ENCODE peak calls at places on chromosomes 16 and 17, in nine cellular contexts. Y is OCI-LY7, G is tibial nerve, T is endodermal cell, D is body of pancreas, K is neural progenitor cell, C is BJ, N is thoracic aorta, F is astrocyte of the cerebellum. U is an unnamed sample.
A peak's percentile ranks its signal among the peaks of the same experiment; 100 is the strongest.

GRCh38 chr16:56914896-56915295 is 17.0 kb upstream of the HERPUD1 start:
- DNase-seq in Y (no peak), G (no peak), T (no peak), D (no peak), K (no peak), C (no peak), N (no peak), F (no peak), U (no peak)

GRCh38 chr16:89308391-89309333 is 91.2 kb downstream of the ZNF778 start:
- DNase-seq in Y (peak; percentile 31), G (no peak), T (peak; percentile 92), D (no peak), K (peak; percentile 56), C (no peak), N (no peak), F (no peak), U (no peak)

GRCh38 chr16:53100889-53101288 is 46.1 kb downstream of the CHD9 start:
- DNase-seq in Y (no peak), G (no peak), T (no peak), D (no peak), K (no peak), C (no peak), N (no peak), F (no peak), U (no peak)

GRCh38 chr17:75721463-75722011 is 278 bp downstream of the ITGB4 start:
- DNase-seq in Y (no peak), G (no peak), T (no peak), D (peak; percentile 27), K (no peak), C (no peak), N (no peak), F (no peak), U (no peak)

GRCh38 chr17:59829217-59830006 is 63.3 kb downstream of the TUBD1 start:
- DNase-seq in Y (peak; percentile 94), G (no peak), T (no peak), D (no peak), K (no peak), C (peak; percentile 97), N (no peak), F (peak; percentile 96), U (no peak)

GRCh38 chr16:49461517-49461951 is 87.9 kb downstream of the C16orf78 start:
- DNase-seq in Y (no peak), G (no peak), T (peak; percentile 31), D (no peak), K (no peak), C (no peak), N (no peak), F (no peak), U (no peak)

GRCh38 chr17:46191332-46192210 is 1.7 kb downstream of the KANSL1 start:
- DNase-seq in Y (peak; percentile 49), G (peak; percentile 48), T (peak; percentile 85), D (no peak), K (peak; percentile 74), C (no peak), N (no peak), F (no peak), U (no peak)

GRCh38 chr17:37446027-37446426 is 39.3 kb downstream of the TADA2A start:
- DNase-seq in Y (no peak), G (no peak), T (no peak), D (no peak), K (peak; percentile 86), C (no peak), N (no peak), F (peak; percentile 93), U (no peak)

GRCh38 chr17:17351901-17352781 is 49.0 kb downstream of the NT5M start:
- DNase-seq in Y (no peak), G (no peak), T (peak; percentile 76), D (no peak), K (no peak), C (no peak), N (no peak), F (no peak), U (no peak)

GRCh38 chr16:50245417-50246298 is 20.7 kb upstream of the ADCY7 start:
- DNase-seq in Y (peak; percentile 57), G (no peak), T (peak; percentile 73), D (peak; percentile 54), K (peak; percentile 60), C (no peak), N (no peak), F (no peak), U (peak; percentile 79)

GRCh38 chr16:57231821-57232350 is 13.2 kb upstream of the ARL2BP start:
- DNase-seq in Y (no peak), G (no peak), T (no peak), D (no peak), K (no peak), C (no peak), N (no peak), F (no peak), U (no peak)

GRCh38 chr17:69969897-69970296 is 105.1 kb upstream of the KCNJ16 start:
- DNase-seq in Y (no peak), G (no peak), T (no peak), D (no peak), K (no peak), C (no peak), N (no peak), F (no peak), U (no peak)

GRCh38 chr16:56311208-56312027 is 113.9 kb downstream of the AMFR start:
- DNase-seq in Y (peak; percentile 7), G (no peak), T (peak; percentile 67), D (no peak), K (no peak), C (no peak), N (no peak), F (no peak), U (no peak)

GRCh38 chr17:1076299-1076981 is 79.5 kb downstream of the TIMM22 start:
- DNase-seq in Y (no peak), G (no peak), T (peak; percentile 41), D (no peak), K (no peak), C (no peak), N (no peak), F (no peak), U (no peak)

GRCh38 chr16:69839240-69839688 is 77.1 kb downstream of the WWP2 start:
- DNase-seq in Y (no peak), G (no peak), T (no peak), D (peak; percentile 56), K (no peak), C (no peak), N (no peak), F (no peak), U (no peak)

GRCh38 chr16:48393843-48394703 is 8.9 kb upstream of the SIAH1 start:
- DNase-seq in Y (no peak), G (peak; percentile 83), T (no peak), D (peak; percentile 31), K (no peak), C (peak; percentile 26), N (no peak), F (no peak), U (peak; percentile 87)

GRCh38 chr16:85649411-85649977 is 36.4 kb downstream of the GSE1 start:
- DNase-seq in Y (no peak), G (no peak), T (no peak), D (no peak), K (no peak), C (no peak), N (no peak), F (no peak), U (no peak)

GRCh38 chr17:19287651-19288050 is 50.5 kb downstream of the EPN2 start:
- DNase-seq in Y (no peak), G (no peak), T (no peak), D (no peak), K (no peak), C (no peak), N (no peak), F (no peak), U (no peak)

GRCh38 chr17:64736804-64737492 is 74.8 kb upstream of the SMURF2 start:
- DNase-seq in Y (peak; percentile 38), G (no peak), T (peak; percentile 80), D (no peak), K (peak; percentile 9), C (no peak), N (no peak), F (no peak), U (peak; percentile 45)
- TF ChIP-seq CTCF in Y (peak; percentile 82), G (peak; percentile 31), T (peak; percentile 75), D (peak; percentile 49), K (peak; percentile 51), C (peak; percentile 60), N (peak; percentile 28), F (peak; percentile 58), U (no peak)

GRCh38 chr16:75087040-75087979 is 29.3 kb downstream of the LDHD start:
- DNase-seq in Y (no peak), G (no peak), T (peak; percentile 70), D (no peak), K (no peak), C (no peak), N (no peak), F (no peak), U (no peak)
- H3K4me3 ChIP-seq in Y (no peak overlapping the region), G (no peak overlapping the region), T (no peak overlapping the region), D (no peak overlapping the region), K (no peak overlapping the region), C (no peak overlapping the region), N (no peak overlapping the region), F (no peak overlapping the region), U (no peak overlapping the region)

GRCh38 chr16:10121496-10121895 is 60.7 kb downstream of the GRIN2A start:
- DNase-seq in Y (no peak), G (no peak), T (no peak), D (no peak), K (no peak), C (peak; percentile 58), N (no peak), F (peak; percentile 67), U (no peak)

GRCh38 chr16:10123141-10123540 is 59.1 kb downstream of the GRIN2A start:
- DNase-seq in Y (no peak), G (no peak), T (no peak), D (no peak), K (no peak), C (no peak), N (no peak), F (no peak), U (peak; percentile 48)

GRCh38 chr16:10122546-10122945 is 59.7 kb downstream of the GRIN2A start:
- DNase-seq in Y (no peak), G (no peak), T (peak; percentile 68), D (no peak), K (peak; percentile 16), C (no peak), N (no peak), F (no peak), U (no peak)

GRCh38 chr16:10120953-10121352 is 61.3 kb downstream of the GRIN2A start:
- DNase-seq in Y (no peak), G (no peak), T (no peak), D (no peak), K (no peak), C (no peak), N (no peak), F (no peak), U (no peak)

GRCh38 chr16:10122026-10122425 is 60.2 kb downstream of the GRIN2A start:
- DNase-seq in Y (no peak), G (no peak), T (no peak), D (no peak), K (no peak), C (no peak), N (no peak), F (no peak), U (no peak)
- TF ChIP-seq CTCF in Y (no peak), G (no peak), T (no peak), D (no peak), K (no peak), C (no peak), N (no peak), F (no peak), U (no peak)

DNA sequence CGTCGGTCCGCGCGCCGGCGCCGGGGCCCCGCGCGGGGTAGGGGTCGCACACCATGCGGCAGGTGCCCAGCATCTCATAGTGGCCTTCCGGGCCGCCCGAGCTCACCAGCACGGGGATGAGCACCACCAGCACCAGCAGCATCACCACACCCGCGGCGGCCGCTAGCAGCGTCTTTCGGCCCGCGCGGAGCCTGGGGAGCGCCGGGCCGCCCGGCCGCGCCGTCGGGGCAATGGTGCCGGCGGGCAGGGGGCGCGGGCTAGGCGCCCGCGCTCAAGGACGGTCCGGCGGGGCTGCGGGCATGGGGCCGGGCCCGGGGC is 237 bp downstream of the C1QL1 start:
- DNase-seq in Y (no peak), G (no peak), T (no peak), D (no peak), K (no peak), C (no peak), N (no peak), F (no peak), U (no peak)
- H3K4me3 ChIP-seq in Y (no peak overlapping the region), G (peak overlapping the region; percentile 15), T (no peak overlapping the region), D (no peak overlapping the region), K (peak overlapping the region; percentile 31), C (no peak overlapping the region), N (peak overlapping the region; percentile 52), F (no peak overlapping the region), U (no peak overlapping the region)